ENCODE peak calls at places on chromosome 13, in six cellular contexts. One of them, this sample, is unnamed.

GRCh38 chr13:111984349-111984748 is 82.6 kb upstream of the SOX1 start:
- DNase-seq in uterus: no peak
- DNase-seq in tibial nerve: no peak
- DNase-seq in Peyer's patch: no peak
- DNase-seq in breast epithelium: no peak
- DNase-seq in ovary: no peak
- DNase-seq in this sample: no peak

GRCh38 chr13:101303512-101303911 is 112.8 kb downstream of the NALCN start:
- DNase-seq in uterus: no peak
- DNase-seq in tibial nerve: no peak
- DNase-seq in Peyer's patch: no peak
- DNase-seq in breast epithelium: no peak
- DNase-seq in ovary: no peak
- DNase-seq in this sample: no peak

GRCh38 chr13:96141032-96141431 is 51.1 kb downstream of the HS6ST3 start:
- DNase-seq in uterus: no peak
- DNase-seq in tibial nerve: no peak
- DNase-seq in Peyer's patch: no peak
- DNase-seq in breast epithelium: no peak
- DNase-seq in ovary: no peak
- DNase-seq in this sample: no peak

GRCh38 chr13:26555413-26555812 is 2.1 kb upstream of the WASF3 start:
- DNase-seq in uterus: no peak
- DNase-seq in tibial nerve: no peak
- DNase-seq in Peyer's patch: no peak
- DNase-seq in breast epithelium: no peak
- DNase-seq in ovary: no peak
- DNase-seq in this sample: no peak

GRCh38 chr13:74191036-74191809 is 57.0 kb upstream of the KLF12 start:
- DNase-seq in uterus: no peak
- DNase-seq in tibial nerve: no peak
- DNase-seq in Peyer's patch: no peak
- DNase-seq in breast epithelium: no peak
- DNase-seq in ovary: no peak
- DNase-seq in this sample: no peak

GRCh38 chr13:51844862-51845573 is at the start of gene TMEM272:
- DNase-seq in uterus: peak
- DNase-seq in tibial nerve: no peak
- DNase-seq in Peyer's patch: peak
- DNase-seq in breast epithelium: no peak
- DNase-seq in ovary: peak
- DNase-seq in this sample: peak

GRCh38 chr13:21579754-21580316 is 24.1 kb downstream of the MICU2 start:
- DNase-seq in uterus: no peak
- DNase-seq in tibial nerve: no peak
- DNase-seq in Peyer's patch: no peak
- DNase-seq in breast epithelium: no peak
- DNase-seq in ovary: no peak
- DNase-seq in this sample: no peak

GRCh38 chr13:110419946-110420345 is 112.9 kb downstream of the COL4A2 start:
- DNase-seq in uterus: no peak
- DNase-seq in tibial nerve: no peak
- DNase-seq in Peyer's patch: no peak
- DNase-seq in breast epithelium: no peak
- DNase-seq in ovary: no peak
- DNase-seq in this sample: no peak

GRCh38 chr13:98606296-98606695 is 29.4 kb upstream of the STK24 start:
- DNase-seq in uterus: no peak
- DNase-seq in tibial nerve: no peak
- DNase-seq in Peyer's patch: no peak
- DNase-seq in breast epithelium: no peak
- DNase-seq in ovary: no peak
- DNase-seq in this sample: no peak

GRCh38 chr13:110409581-110409992 is 102.5 kb downstream of the COL4A2 start:
- DNase-seq in uterus: peak
- DNase-seq in tibial nerve: no peak
- DNase-seq in Peyer's patch: no peak
- DNase-seq in breast epithelium: peak
- DNase-seq in ovary: no peak
- DNase-seq in this sample: no peak

GRCh38 chr13:46846736-46847135 is 49.8 kb upstream of the ESD start:
- DNase-seq in uterus: no peak
- DNase-seq in tibial nerve: no peak
- DNase-seq in Peyer's patch: no peak
- DNase-seq in breast epithelium: no peak
- DNase-seq in ovary: no peak
- DNase-seq in this sample: no peak

GRCh38 chr13:75454497-75454896 is 27.5 kb downstream of the TBC1D4 start:
- DNase-seq in uterus: no peak
- DNase-seq in tibial nerve: no peak
- DNase-seq in Peyer's patch: no peak
- DNase-seq in breast epithelium: no peak
- DNase-seq in ovary: no peak
- DNase-seq in this sample: no peak

GRCh38 chr13:99160415-99160814 is 40.2 kb upstream of the UBAC2 start:
- DNase-seq in uterus: no peak
- DNase-seq in tibial nerve: no peak
- DNase-seq in Peyer's patch: no peak
- DNase-seq in breast epithelium: no peak
- DNase-seq in ovary: no peak
- DNase-seq in this sample: no peak

GRCh38 chr13:98688373-98688772 is 64.1 kb downstream of the SLC15A1 start:
- DNase-seq in uterus: no peak
- DNase-seq in tibial nerve: no peak
- DNase-seq in Peyer's patch: no peak
- DNase-seq in breast epithelium: no peak
- DNase-seq in ovary: no peak
- DNase-seq in this sample: no peak

GRCh38 chr13:41613984-41614581 is 156.7 kb downstream of the RGCC start:
- DNase-seq in uterus: peak
- DNase-seq in tibial nerve: no peak
- DNase-seq in Peyer's patch: no peak
- DNase-seq in breast epithelium: no peak
- DNase-seq in ovary: peak
- DNase-seq in this sample: no peak

GRCh38 chr13:75661443-75661842 is 25.3 kb downstream of the LMO7 start:
- DNase-seq in uterus: no peak
- DNase-seq in tibial nerve: no peak
- DNase-seq in Peyer's patch: no peak
- DNase-seq in breast epithelium: no peak
- DNase-seq in ovary: no peak
- DNase-seq in this sample: no peak

GRCh38 chr13:35478384-35479222 is 2.1 kb upstream of the MAB21L1 start:
- DNase-seq in uterus: no peak
- DNase-seq in tibial nerve: no peak
- DNase-seq in Peyer's patch: no peak
- DNase-seq in breast epithelium: no peak
- DNase-seq in ovary: no peak
- DNase-seq in this sample: no peak

GRCh38 chr13:110348751-110349150 is 41.7 kb downstream of the COL4A2 start:
- DNase-seq in uterus: no peak
- DNase-seq in tibial nerve: no peak
- DNase-seq in Peyer's patch: no peak
- DNase-seq in breast epithelium: no peak
- DNase-seq in ovary: no peak
- DNase-seq in this sample: no peak

GRCh38 chr13:108270442-108270841 is 924 bp downstream of the TNFSF13B start:
- DNase-seq in uterus: no peak
- DNase-seq in tibial nerve: no peak
- DNase-seq in Peyer's patch: no peak
- DNase-seq in breast epithelium: no peak
- DNase-seq in ovary: no peak
- DNase-seq in this sample: peak

GRCh38 chr13:86757236-86757978 is 913.8 kb upstream of the SLITRK5 start:
- DNase-seq in uterus: no peak
- DNase-seq in tibial nerve: no peak
- DNase-seq in Peyer's patch: no peak
- DNase-seq in breast epithelium: peak
- DNase-seq in ovary: no peak
- DNase-seq in this sample: no peak

GRCh38 chr13:84896128-84896527 is 903.1 kb downstream of the SLITRK6 start:
- DNase-seq in uterus: no peak
- DNase-seq in tibial nerve: no peak
- DNase-seq in Peyer's patch: no peak
- DNase-seq in breast epithelium: no peak
- DNase-seq in ovary: no peak
- DNase-seq in this sample: peak

GRCh38 chr13:93316848-93317247 is 90.2 kb downstream of the GPC6 start:
- DNase-seq in uterus: no peak
- DNase-seq in tibial nerve: no peak
- DNase-seq in Peyer's patch: no peak
- DNase-seq in breast epithelium: no peak
- DNase-seq in ovary: no peak
- DNase-seq in this sample: no peak

GRCh38 chr13:113066142-113066455 is 39.5 kb upstream of the F7 start:
- DNase-seq in uterus: no peak
- DNase-seq in tibial nerve: no peak
- DNase-seq in Peyer's patch: no peak
- DNase-seq in breast epithelium: no peak
- DNase-seq in ovary: no peak
- DNase-seq in this sample: no peak

GRCh38 chr13:48539550-48539949 is 6.7 kb upstream of the RCBTB2 start:
- DNase-seq in uterus: no peak
- DNase-seq in tibial nerve: no peak
- DNase-seq in Peyer's patch: no peak
- DNase-seq in breast epithelium: no peak
- DNase-seq in ovary: no peak
- DNase-seq in this sample: no peak

GRCh38 chr13:99995503-99996176 is 14.1 kb downstream of the ZIC2 start:
- DNase-seq in uterus: no peak
- DNase-seq in tibial nerve: no peak
- DNase-seq in Peyer's patch: no peak
- DNase-seq in breast epithelium: no peak
- DNase-seq in ovary: no peak
- DNase-seq in this sample: peak

GRCh38 chr13:79246575-79246949 is 159.5 kb downstream of the RBM26 start:
- DNase-seq in uterus: no peak
- DNase-seq in tibial nerve: no peak
- DNase-seq in Peyer's patch: no peak
- DNase-seq in breast epithelium: no peak
- DNase-seq in ovary: no peak
- DNase-seq in this sample: no peak
- TF ChIP-seq POLR2A in uterus: no peak
- TF ChIP-seq POLR2A in tibial nerve: no peak
- TF ChIP-seq POLR2A in Peyer's patch: no peak
- TF ChIP-seq POLR2A in breast epithelium: no peak
- TF ChIP-seq POLR2A in ovary: no peak
- TF ChIP-seq POLR2A in this sample: no peak

GRCh38 chr13:27959976-27960361 is 9.1 kb downstream of the CDX2 start:
- DNase-seq in uterus: no peak
- DNase-seq in tibial nerve: no peak
- DNase-seq in Peyer's patch: no peak
- DNase-seq in breast epithelium: no peak
- DNase-seq in ovary: no peak
- DNase-seq in this sample: no peak

GRCh38 chr13:27960362-27961226 is 8.5 kb downstream of the CDX2 start:
- DNase-seq in uterus: no peak
- DNase-seq in tibial nerve: no peak
- DNase-seq in Peyer's patch: peak
- DNase-seq in breast epithelium: peak
- DNase-seq in ovary: no peak
- DNase-seq in this sample: peak

GRCh38 chr13:27962982-27963381 is 6.1 kb downstream of the CDX2 start:
- DNase-seq in uterus: no peak
- DNase-seq in tibial nerve: no peak
- DNase-seq in Peyer's patch: peak
- DNase-seq in breast epithelium: no peak
- DNase-seq in ovary: no peak
- DNase-seq in this sample: no peak

GRCh38 chr13:27961227-27962085 is 7.7 kb downstream of the CDX2 start:
- DNase-seq in uterus: no peak
- DNase-seq in tibial nerve: no peak
- DNase-seq in Peyer's patch: no peak
- DNase-seq in breast epithelium: no peak
- DNase-seq in ovary: no peak
- DNase-seq in this sample: no peak

GRCh38 chr13:27962128-27962841 is 6.8 kb downstream of the CDX2 start:
- DNase-seq in uterus: no peak
- DNase-seq in tibial nerve: no peak
- DNase-seq in Peyer's patch: peak
- DNase-seq in breast epithelium: no peak
- DNase-seq in ovary: no peak
- DNase-seq in this sample: no peak
- TF ChIP-seq POLR2A in uterus: no peak
- TF ChIP-seq POLR2A in tibial nerve: no peak
- TF ChIP-seq POLR2A in Peyer's patch: no peak
- TF ChIP-seq POLR2A in breast epithelium: no peak
- TF ChIP-seq POLR2A in ovary: no peak
- TF ChIP-seq POLR2A in this sample: no peak

DNA sequence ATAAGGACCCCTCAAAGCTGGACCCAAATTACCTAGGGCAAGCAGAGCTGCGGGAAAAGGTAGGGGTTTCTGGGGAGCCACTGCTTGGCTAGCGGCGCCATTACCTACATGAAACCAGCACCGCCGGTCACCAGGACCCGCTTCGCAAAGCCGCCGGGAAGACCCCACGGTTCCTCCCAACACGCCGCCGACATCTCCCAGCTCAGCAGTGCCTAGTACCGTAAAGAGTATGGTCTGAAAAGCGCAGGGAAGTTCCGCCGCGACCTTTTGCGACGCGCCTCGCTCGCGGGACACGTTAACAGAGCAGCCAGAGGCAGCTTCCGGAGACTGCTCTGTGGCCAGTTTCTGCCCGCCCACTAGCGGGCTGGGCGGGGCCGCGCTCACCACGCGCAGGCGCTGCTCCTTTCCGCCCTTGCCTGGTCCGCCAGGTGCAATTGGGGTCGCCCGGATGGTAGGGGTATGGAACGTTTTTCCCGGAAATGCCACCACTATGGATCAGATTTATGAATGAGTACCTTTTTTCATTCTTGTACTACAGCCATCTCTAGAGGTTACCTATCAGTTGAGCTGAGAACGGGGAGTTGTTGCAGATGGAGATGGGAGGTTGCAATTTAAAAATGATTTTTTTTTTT is at the start of gene TGDS:
- DNase-seq in uterus: peak
- DNase-seq in tibial nerve: peak
- DNase-seq in Peyer's patch: peak
- DNase-seq in breast epithelium: peak
- DNase-seq in ovary: peak
- DNase-seq in this sample: peak
- TF ChIP-seq POLR2A in uterus: peak
- TF ChIP-seq POLR2A in tibial nerve: peak
- TF ChIP-seq POLR2A in Peyer's patch: peak
- TF ChIP-seq POLR2A in breast epithelium: peak
- TF ChIP-seq POLR2A in ovary: peak
- TF ChIP-seq POLR2A in this sample: peak

GRCh38 chr13:60163525-60164471 is at the start of gene DIAPH3:
- DNase-seq in uterus: peak
- DNase-seq in tibial nerve: peak
- DNase-seq in Peyer's patch: peak
- DNase-seq in breast epithelium: peak
- DNase-seq in ovary: peak
- DNase-seq in this sample: peak
- TF ChIP-seq POLR2A in uterus: peak
- TF ChIP-seq POLR2A in tibial nerve: peak
- TF ChIP-seq POLR2A in Peyer's patch: peak
- TF ChIP-seq POLR2A in breast epithelium: peak
- TF ChIP-seq POLR2A in ovary: peak
- TF ChIP-seq POLR2A in this sample: peak

This sample was measured in erythroblast.